ENCODE peak calls at places on chromosomes 6 and 20, in seven cellular contexts. Y is CD8-positive, alpha-beta T cell; E is colonic mucosa; C is K562; B is fibroblast of lung; K is HepG2; Z is sigmoid colon. T is an unnamed sample. For H3K4me1, the result is how much of the 10 kb centered on the place peaks cover.

GRCh38 chr6:13480631-13481501 is 6.5 kb downstream of the GFOD1 start:
- DNase-seq in Y (no peak), E (no peak), C (no peak), B (no peak), K (no peak), Z (no peak), T (peak)

GRCh38 chr6:143149771-143150170 is 89.1 kb downstream of the AIG1 start:
- DNase-seq in Y (no peak), E (no peak), C (no peak), B (no peak), K (no peak), Z (no peak), T (no peak)

GRCh38 chr20:5797843-5798462 is 47.8 kb downstream of the SHLD1 start:
- DNase-seq in Y (no peak), E (no peak), C (no peak), B (no peak), K (no peak), Z (no peak), T (no peak)

GRCh38 chr6:118844915-118845314 is 49.0 kb upstream of the ASF1A start:
- DNase-seq in Y (no peak), E (no peak), C (no peak), B (peak), K (no peak), Z (no peak), T (no peak)

GRCh38 chr6:40634429-40634828 is 47.3 kb upstream of the LRFN2 start:
- DNase-seq in Y (no peak), E (no peak), C (no peak), B (no peak), K (no peak), Z (no peak), T (no peak)

GRCh38 chr20:36273414-36274247 is 32.5 kb upstream of the DLGAP4 start:
- DNase-seq in Y (no peak), E (no peak), C (no peak), B (peak), K (no peak), Z (peak), T (peak)

GRCh38 chr6:21371676-21372161 is 221.8 kb upstream of the SOX4 start:
- DNase-seq in Y (no peak), E (no peak), C (no peak), B (peak), K (peak), Z (no peak), T (no peak)

GRCh38 chr6:63598001-63598250 is 25.6 kb downstream of the LOC128125822 start:
- DNase-seq in Y (no peak), E (no peak), C (no peak), B (no peak), K (no peak), Z (no peak), T (peak)

GRCh38 chr20:3749689-3750639 is 17.5 kb downstream of the HSPA12B start:
- DNase-seq in Y (no peak), E (no peak), C (peak), B (no peak), K (peak), Z (peak), T (no peak)

GRCh38 chr20:33630507-33630906 is 31.6 kb upstream of the C20orf144 start:
- DNase-seq in Y (no peak), E (no peak), C (no peak), B (no peak), K (no peak), Z (no peak), T (no peak)

GRCh38 chr6:1524040-1524480 is 85.7 kb upstream of the FOXC1 start:
- DNase-seq in Y (peak), E (peak), C (peak), B (peak), K (no peak), Z (no peak), T (peak)

GRCh38 chr20:49477200-49477599 is 5.3 kb downstream of the KCNB1 start:
- DNase-seq in Y (no peak), E (no peak), C (no peak), B (no peak), K (no peak), Z (no peak), T (no peak)

GRCh38 chr6:53236241-53236640 is 87.6 kb upstream of the GCM1 start:
- DNase-seq in Y (no peak), E (no peak), C (no peak), B (no peak), K (no peak), Z (no peak), T (no peak)

GRCh38 chr6:117028256-117028655 is 151.2 kb downstream of the RFX6 start:
- DNase-seq in Y (no peak), E (no peak), C (no peak), B (no peak), K (no peak), Z (no peak), T (no peak)

GRCh38 chr6:144265061-144265357 is 20.1 kb upstream of the UTRN start:
- DNase-seq in Y (no peak), E (no peak), C (no peak), B (no peak), K (peak), Z (no peak), T (peak)

GRCh38 chr6:99589290-99589672 is 17.4 kb upstream of the PRDM13 start:
- DNase-seq in Y (no peak), E (no peak), C (no peak), B (no peak), K (no peak), Z (peak), T (no peak)

GRCh38 chr6:51098801-51099200 is 280.1 kb downstream of the TFAP2B start:
- DNase-seq in Y (no peak), E (no peak), C (no peak), B (no peak), K (no peak), Z (no peak), T (no peak)

GRCh38 chr6:69791065-69791471 is 5.7 kb downstream of the LMBRD1 start:
- DNase-seq in Y (no peak), E (no peak), C (no peak), B (no peak), K (no peak), Z (no peak), T (no peak)

GRCh38 chr6:2919886-2920285 is 16.8 kb upstream of the SERPINB9 start:
- DNase-seq in Y (no peak), E (no peak), C (no peak), B (no peak), K (no peak), Z (no peak), T (no peak)

GRCh38 chr6:6728169-6728941 is 139.8 kb downstream of the LY86 start:
- DNase-seq in Y (no peak), E (no peak), C (no peak), B (no peak), K (no peak), Z (no peak), T (no peak)

GRCh38 chr20:32580970-32581838 is 3.9 kb downstream of the NOL4L start:
- DNase-seq in Y (peak), E (no peak), C (peak), B (no peak), K (peak), Z (no peak), T (no peak)

GRCh38 chr6:145036236-145036635 is 699.1 kb downstream of the EPM2A start:
- DNase-seq in Y (no peak), E (no peak), C (no peak), B (no peak), K (no peak), Z (no peak), T (no peak)

GRCh38 chr6:2984738-2985381 is 13.5 kb upstream of the SERPINB6 start:
- DNase-seq in Y (no peak), E (peak), C (no peak), B (no peak), K (no peak), Z (no peak), T (no peak)

GRCh38 chr20:2483504-2483903 is 12.9 kb upstream of the SNRPB start:
- DNase-seq in Y (no peak), E (no peak), C (no peak), B (no peak), K (no peak), Z (no peak), T (no peak)

GRCh38 chr6:144294016-144294415 is 8.9 kb downstream of the UTRN start:
- DNase-seq in Y (no peak), E (no peak), C (no peak), B (peak), K (no peak), Z (no peak), T (peak)

GRCh38 chr6:50842446-50842845 is 23.8 kb downstream of the TFAP2B start:
- DNase-seq in Y (no peak), E (no peak), C (no peak), B (no peak), K (no peak), Z (no peak), T (no peak)

GRCh38 chr6:106194949-106195919 is 109.1 kb downstream of the PRDM1 start:
- DNase-seq in Y (peak), E (no peak), C (no peak), B (peak), K (no peak), Z (no peak), T (no peak)

GRCh38 chr6:160919713-160920112 is 71.9 kb upstream of the MAP3K4 start:
- DNase-seq in Y (no peak), E (no peak), C (no peak), B (peak), K (peak), Z (no peak), T (no peak)

GRCh38 chr6:16698163-16698533 is 63.1 kb downstream of the ATXN1 start:
- DNase-seq in Y (no peak), E (no peak), C (no peak), B (no peak), K (no peak), Z (no peak), T (no peak)

GRCh38 chr6:16698988-16699868 is 62.0 kb downstream of the ATXN1 start:
- DNase-seq in Y (no peak), E (no peak), C (no peak), B (no peak), K (peak), Z (no peak), T (no peak)

GRCh38 chr6:16700202-16700997 is 60.9 kb downstream of the ATXN1 start:
- DNase-seq in Y (peak), E (no peak), C (no peak), B (no peak), K (no peak), Z (no peak), T (peak)

GRCh38 chr6:16694789-16695188 is 66.5 kb downstream of the ATXN1 start:
- DNase-seq in Y (no peak), E (no peak), C (no peak), B (no peak), K (no peak), Z (no peak), T (no peak)

DNA sequence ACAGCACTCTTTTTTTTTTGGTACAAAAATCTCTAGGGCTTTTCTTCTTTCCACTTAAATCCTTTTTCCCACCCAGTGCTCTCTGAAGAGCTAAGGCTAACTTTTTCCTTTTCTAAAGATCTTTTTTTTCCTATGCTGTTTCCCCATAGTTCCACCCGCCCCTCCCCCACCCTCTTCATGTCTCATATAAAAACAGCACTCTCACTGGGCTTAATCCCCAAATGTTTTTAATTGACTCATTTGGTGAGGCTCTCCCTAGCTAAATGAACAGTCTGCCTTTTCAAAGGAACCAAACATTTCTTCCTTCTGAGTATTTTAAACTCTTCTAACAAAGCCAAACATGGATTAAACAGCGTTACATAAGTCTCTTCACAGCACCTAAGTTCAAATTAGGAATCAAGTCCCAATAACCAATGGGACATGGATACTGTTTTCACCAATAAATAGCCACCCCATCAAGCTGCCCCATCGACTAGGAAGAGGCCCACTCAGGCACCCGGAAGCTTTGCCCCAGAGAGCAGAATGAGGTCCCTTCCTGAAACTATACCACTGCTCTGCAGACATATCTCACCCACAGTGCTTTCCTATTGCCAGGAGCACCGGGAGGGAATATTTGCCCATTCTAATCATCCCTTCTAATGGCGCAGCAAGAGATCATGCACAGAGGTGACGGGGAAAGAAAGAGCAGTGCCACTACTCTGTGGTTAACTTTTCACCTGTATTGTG is 63.7 kb downstream of the ATXN1 start:
- DNase-seq in Y (no peak), E (no peak), C (no peak), B (no peak), K (no peak), Z (no peak), T (no peak)
- H3K4me1 ChIP-seq in Y (under half), E (under half), C (under half), B (under half), K (half or more), Z (half or more), T (under half)

DNA sequence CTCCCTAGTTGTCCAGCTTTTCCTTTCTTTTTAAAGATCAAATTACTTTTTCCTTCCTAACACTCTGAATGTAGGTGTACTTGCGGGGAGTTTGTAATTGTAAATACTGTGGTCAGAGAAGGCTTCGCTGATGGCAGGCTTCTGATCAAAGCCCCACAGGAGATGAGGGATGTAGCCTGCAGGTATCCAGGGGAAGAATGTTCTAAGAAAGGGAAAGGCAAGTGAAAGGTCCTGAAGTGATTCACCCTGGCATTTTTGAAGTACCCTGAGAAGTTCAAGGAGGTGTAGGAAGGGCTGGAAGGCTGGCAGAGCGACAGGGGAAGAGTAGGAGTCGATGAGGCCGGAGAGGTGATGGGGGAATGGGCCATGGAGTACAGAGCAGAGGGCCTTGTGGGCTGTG is 38.2 kb upstream of the CCN6 start:
- DNase-seq in Y (no peak), E (no peak), C (no peak), B (no peak), K (no peak), Z (no peak), T (no peak)
- H3K4me1 ChIP-seq in Y (under half), E (under half), C (under half), B (under half), K (under half), Z (under half), T (under half)

DNA sequence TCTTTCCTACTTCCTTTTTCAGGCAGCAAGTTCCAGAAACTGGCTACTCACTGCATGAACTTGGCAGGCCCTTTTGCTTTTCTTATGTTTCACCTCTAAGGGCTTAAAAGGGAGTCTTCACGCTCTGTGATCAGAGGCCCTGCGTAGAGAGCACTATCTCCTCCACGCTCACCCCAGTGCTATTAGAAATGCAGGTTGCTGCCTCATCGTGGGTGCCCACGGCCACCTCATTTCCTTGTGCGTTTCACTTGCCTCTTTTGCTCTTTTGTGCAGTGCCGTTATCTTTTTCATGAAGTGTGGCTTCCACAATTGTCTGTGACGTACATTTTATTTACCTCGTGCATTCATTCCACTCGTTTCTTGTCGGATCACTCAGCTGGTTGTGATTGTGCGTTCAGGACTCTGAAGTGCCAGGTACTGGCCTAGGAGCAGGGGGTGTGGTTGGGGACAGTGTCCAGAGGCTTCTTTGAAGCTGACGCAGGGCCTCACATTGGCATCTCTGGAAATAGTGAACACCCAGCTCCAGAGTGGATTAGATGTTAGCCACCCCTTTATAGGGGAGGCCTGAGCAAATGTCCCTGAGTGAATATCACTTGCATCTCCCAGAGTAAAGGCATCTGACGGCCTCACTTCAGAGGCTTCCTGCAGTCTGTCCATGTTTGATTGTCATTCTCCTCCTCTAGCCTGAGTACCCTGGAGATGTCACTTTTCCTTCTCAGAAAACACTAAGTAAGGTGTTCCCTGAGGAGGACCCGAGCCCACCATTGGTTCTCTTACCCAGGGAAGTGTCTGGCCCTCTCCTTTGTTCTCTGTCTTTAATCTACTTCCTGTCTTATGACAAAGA is 10.4 kb downstream of the STX16 start:
- DNase-seq in Y (peak), E (no peak), C (no peak), B (no peak), K (no peak), Z (no peak), T (peak)
- H3K4me1 ChIP-seq in Y (half or more), E (under half), C (under half), B (under half), K (under half), Z (under half), T (under half)

GRCh38 chr20:10634190-10634589 is 39.6 kb downstream of the JAG1 start:
- DNase-seq in Y (no peak), E (no peak), C (no peak), B (no peak), K (no peak), Z (no peak), T (no peak)

GRCh38 chr20:10635476-10636208 is 38.2 kb downstream of the JAG1 start:
- DNase-seq in Y (no peak), E (no peak), C (no peak), B (no peak), K (no peak), Z (no peak), T (no peak)

GRCh38 chr20:10633708-10634107 is 40.1 kb downstream of the JAG1 start:
- DNase-seq in Y (no peak), E (no peak), C (no peak), B (no peak), K (no peak), Z (no peak), T (no peak)

GRCh38 chr20:10634683-10635411 is 39.0 kb downstream of the JAG1 start:
- DNase-seq in Y (no peak), E (no peak), C (no peak), B (peak), K (no peak), Z (no peak), T (peak)

DNA sequence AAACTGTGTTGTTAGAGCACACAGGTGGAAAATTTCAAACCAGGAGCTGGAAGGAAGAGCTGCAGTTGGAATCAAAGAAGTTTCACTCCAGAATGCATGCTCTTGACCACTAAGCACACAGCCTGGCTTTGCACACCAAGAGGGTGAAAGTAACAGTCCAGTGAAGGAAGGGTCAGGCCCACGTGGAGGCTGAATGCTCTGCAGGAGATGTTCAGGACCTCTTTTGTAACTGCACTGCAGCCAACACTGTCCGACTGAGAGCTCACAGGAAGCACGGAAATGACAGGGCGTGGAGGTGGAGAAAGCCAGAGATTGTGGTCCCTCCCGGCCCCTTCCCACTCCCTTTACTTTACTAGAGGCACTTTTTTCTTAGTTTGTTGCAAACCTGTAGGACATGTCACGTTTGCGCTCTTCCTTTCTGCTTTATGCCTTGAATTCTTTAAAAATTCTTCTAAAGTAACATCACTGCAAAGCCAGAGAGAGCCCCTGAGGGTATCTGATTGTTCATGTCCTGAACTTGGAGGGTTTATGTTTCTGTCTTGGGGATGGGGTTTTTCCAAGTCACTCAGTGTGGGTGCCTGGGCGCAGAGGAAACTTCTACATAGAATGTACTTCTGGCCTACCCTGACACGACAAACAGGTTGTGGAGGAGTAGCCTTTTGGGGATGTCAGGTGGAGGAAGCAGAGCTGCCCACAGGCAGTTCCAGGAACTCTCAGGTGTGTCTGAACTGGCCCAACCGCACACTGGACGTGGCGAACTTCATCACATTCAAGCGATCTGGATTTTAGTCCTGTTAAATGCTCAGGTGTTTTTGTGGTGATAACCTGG is 40.9 kb downstream of the JAG1 start:
- DNase-seq in Y (no peak), E (no peak), C (no peak), B (no peak), K (no peak), Z (no peak), T (no peak)
- H3K4me1 ChIP-seq in Y (under half), E (under half), C (under half), B (under half), K (under half), Z (under half), T (under half)

GRCh38 chr20:56417911-56418310 is 5.9 kb downstream of the CASS4 start:
- DNase-seq in Y (no peak), E (no peak), C (no peak), B (no peak), K (peak), Z (no peak), T (no peak)
- H3K4me1 ChIP-seq in Y (half or more), E (under half), C (under half), B (under half), K (half or more), Z (under half), T (under half)

GRCh38 chr20:62914970-62915457 is 11.3 kb downstream of the DIDO1 start:
- DNase-seq in Y (no peak), E (no peak), C (peak), B (peak), K (peak), Z (no peak), T (peak)
- H3K4me1 ChIP-seq in Y (half or more), E (under half), C (under half), B (under half), K (half or more), Z (half or more), T (under half)

GRCh38 chr6:111603648-111604047 is 2.0 kb downstream of the TRAF3IP2 start:
- DNase-seq in Y (no peak), E (no peak), C (no peak), B (no peak), K (no peak), Z (no peak), T (no peak)
- H3K4me1 ChIP-seq in Y (under half), E (under half), C (under half), B (under half), K (half or more), Z (half or more), T (half or more)

T was measured in endothelial cell of umbilical vein.